ENCODE peak calls at places on chromosome 19, in five cellular contexts. One of them, this sample, is unnamed.

GRCh38 chr19:40420451-40420765 is 5.4 kb downstream of the SERTAD1 start:
- DNase-seq in activated T-cell treated with anti-CD3 and anti-CD28 coated beads, Interleukin-2, amount 50 U/mL, for 24 hours: no peak
- DNase-seq in SHP77: no peak
- DNase-seq in T-helper 9 cell: no peak
- DNase-seq in dermis microvascular lymphatic vessel endothelial cell: no peak
- DNase-seq in this sample: no peak

GRCh38 chr19:15128162-15128770 is 21.1 kb downstream of the SYDE1 start:
- DNase-seq in dermis microvascular lymphatic vessel endothelial cell: no peak
- DNase-seq in activated T-cell treated with anti-CD3 and anti-CD28 coated beads, Interleukin-2, amount 50 U/mL, for 24 hours: no peak
- DNase-seq in T-helper 9 cell: no peak
- DNase-seq in SHP77: no peak
- DNase-seq in this sample: no peak

GRCh38 chr19:18086590-18087138 is at the start of gene IL12RB1:
- DNase-seq in activated T-cell treated with anti-CD3 and anti-CD28 coated beads, Interleukin-2, amount 50 U/mL, for 24 hours: peak
- DNase-seq in dermis microvascular lymphatic vessel endothelial cell: no peak
- DNase-seq in T-helper 9 cell: peak
- DNase-seq in SHP77: no peak
- DNase-seq in this sample: no peak

GRCh38 chr19:50658438-50659317 is 9.4 kb downstream of the C19orf81 start:
- DNase-seq in T-helper 9 cell: no peak
- DNase-seq in dermis microvascular lymphatic vessel endothelial cell: peak
- DNase-seq in SHP77: peak
- DNase-seq in activated T-cell treated with anti-CD3 and anti-CD28 coated beads, Interleukin-2, amount 50 U/mL, for 24 hours: peak
- DNase-seq in this sample: no peak

GRCh38 chr19:14031719-14032480 is at the start of gene IL27RA:
- DNase-seq in dermis microvascular lymphatic vessel endothelial cell: no peak
- DNase-seq in T-helper 9 cell: peak
- DNase-seq in SHP77: peak
- DNase-seq in activated T-cell treated with anti-CD3 and anti-CD28 coated beads, Interleukin-2, amount 50 U/mL, for 24 hours: peak
- DNase-seq in this sample: peak

GRCh38 chr19:8592231-8593009 is 15.2 kb upstream of the MYO1F start:
- DNase-seq in activated T-cell treated with anti-CD3 and anti-CD28 coated beads, Interleukin-2, amount 50 U/mL, for 24 hours: peak
- DNase-seq in SHP77: peak
- DNase-seq in dermis microvascular lymphatic vessel endothelial cell: peak
- DNase-seq in T-helper 9 cell: peak
- DNase-seq in this sample: peak

GRCh38 chr19:48918801-48919247 is 14.7 kb upstream of the DHDH start:
- DNase-seq in SHP77: no peak
- DNase-seq in dermis microvascular lymphatic vessel endothelial cell: no peak
- DNase-seq in T-helper 9 cell: no peak
- DNase-seq in activated T-cell treated with anti-CD3 and anti-CD28 coated beads, Interleukin-2, amount 50 U/mL, for 24 hours: no peak
- DNase-seq in this sample: no peak

GRCh38 chr19:45104658-45105384 is 11.8 kb downstream of the PPP1R37 start:
- DNase-seq in T-helper 9 cell: no peak
- DNase-seq in SHP77: no peak
- DNase-seq in dermis microvascular lymphatic vessel endothelial cell: no peak
- DNase-seq in activated T-cell treated with anti-CD3 and anti-CD28 coated beads, Interleukin-2, amount 50 U/mL, for 24 hours: no peak
- DNase-seq in this sample: no peak

GRCh38 chr19:33377586-33378475 is 4.3 kb downstream of the CEBPG start:
- DNase-seq in activated T-cell treated with anti-CD3 and anti-CD28 coated beads, Interleukin-2, amount 50 U/mL, for 24 hours: no peak
- DNase-seq in T-helper 9 cell: no peak
- DNase-seq in dermis microvascular lymphatic vessel endothelial cell: no peak
- DNase-seq in SHP77: no peak
- DNase-seq in this sample: peak

GRCh38 chr19:55179570-55180484 is at the start of gene SYT5:
- DNase-seq in SHP77: no peak
- DNase-seq in activated T-cell treated with anti-CD3 and anti-CD28 coated beads, Interleukin-2, amount 50 U/mL, for 24 hours: peak
- DNase-seq in T-helper 9 cell: peak
- DNase-seq in dermis microvascular lymphatic vessel endothelial cell: no peak
- DNase-seq in this sample: no peak

GRCh38 chr19:44552324-44552723 is 22.8 kb upstream of the CEACAM20 start:
- DNase-seq in SHP77: peak
- DNase-seq in T-helper 9 cell: no peak
- DNase-seq in activated T-cell treated with anti-CD3 and anti-CD28 coated beads, Interleukin-2, amount 50 U/mL, for 24 hours: peak
- DNase-seq in dermis microvascular lymphatic vessel endothelial cell: no peak
- DNase-seq in this sample: no peak